ENCODE peak calls at places on chromosomes 2 and 18, in seven cellular contexts. A, S, Z, E, U, C and I are unnamed samples.

GRCh38 chr2:236512902-236513433 is 56.7 kb upstream of the ACKR3 start:
- DNase-seq in A (peak), S (peak), Z (peak), E (no peak), U (peak), C (peak), I (peak)

GRCh38 chr2:946073-947005 is 4.3 kb upstream of the SNTG2 start:
- DNase-seq in A (no peak), S (no peak), Z (no peak), E (no peak), U (no peak), C (no peak), I (no peak)

GRCh38 chr2:58906151-58906645 is 665.1 kb upstream of the FANCL start:
- DNase-seq in A (no peak), S (no peak), Z (no peak), E (no peak), U (no peak), C (no peak), I (no peak)

GRCh38 chr2:200042944-200043343 is 87.6 kb downstream of the MAIP1 start:
- DNase-seq in A (no peak), S (peak), Z (no peak), E (no peak), U (no peak), C (no peak), I (no peak)

GRCh38 chr18:34115409-34116081 is 109.2 kb downstream of the NOL4 start:
- DNase-seq in A (no peak), S (peak), Z (no peak), E (no peak), U (no peak), C (no peak), I (no peak)

GRCh38 chr2:8684885-8685696 is 3.2 kb downstream of the ID2 start:
- DNase-seq in A (no peak), S (peak), Z (no peak), E (peak), U (peak), C (peak), I (no peak)

GRCh38 chr2:227127236-227127635 is 36.8 kb downstream of the COL4A4 start:
- DNase-seq in A (no peak), S (no peak), Z (no peak), E (no peak), U (no peak), C (no peak), I (no peak)

GRCh38 chr2:217413193-217413592 is 553.3 kb upstream of the TNP1 start:
- DNase-seq in A (no peak), S (no peak), Z (no peak), E (no peak), U (no peak), C (no peak), I (no peak)

GRCh38 chr2:95074663-95075439 is 46.8 kb downstream of the MRPS5 start:
- DNase-seq in A (peak), S (no peak), Z (no peak), E (no peak), U (no peak), C (no peak), I (no peak)

GRCh38 chr2:191701696-191702095 is 23.8 kb downstream of the NABP1 start:
- DNase-seq in A (no peak), S (peak), Z (no peak), E (no peak), U (no peak), C (no peak), I (no peak)

GRCh38 chr2:237699870-237700582 is 72.6 kb downstream of the LRRFIP1 start:
- DNase-seq in A (no peak), S (no peak), Z (no peak), E (no peak), U (no peak), C (no peak), I (no peak)

GRCh38 chr2:48514591-48514990 is 15.4 kb upstream of the STON1 start:
- DNase-seq in A (no peak), S (peak), Z (no peak), E (no peak), U (no peak), C (no peak), I (no peak)

GRCh38 chr18:55003695-55004094 is 44.4 kb upstream of the CCDC68 start:
- DNase-seq in A (no peak), S (no peak), Z (no peak), E (no peak), U (no peak), C (no peak), I (no peak)

GRCh38 chr2:95272781-95273180 is 1.5 kb upstream of the PROM2 start:
- DNase-seq in A (no peak), S (no peak), Z (no peak), E (peak), U (no peak), C (no peak), I (no peak)

GRCh38 chr2:201116115-201116958 is at the start of gene CFLAR:
- DNase-seq in A (peak), S (peak), Z (peak), E (peak), U (peak), C (peak), I (peak)

GRCh38 chr2:69798466-69798908 is 31.0 kb upstream of the GMCL1 start:
- DNase-seq in A (no peak), S (peak), Z (peak), E (no peak), U (no peak), C (peak), I (no peak)

GRCh38 chr2:216857131-216857550 is 2.7 kb downstream of the TNP1 start:
- DNase-seq in A (no peak), S (peak), Z (no peak), E (no peak), U (no peak), C (no peak), I (no peak)

GRCh38 chr2:163800889-163801498 is 65.2 kb upstream of the FIGN start:
- DNase-seq in A (no peak), S (peak), Z (no peak), E (no peak), U (no peak), C (peak), I (no peak)

GRCh38 chr18:76259012-76259568 is 236.0 kb downstream of the ZNF516 start:
- DNase-seq in A (no peak), S (no peak), Z (no peak), E (no peak), U (no peak), C (no peak), I (no peak)

GRCh38 chr18:8754995-8755955 is 49.9 kb downstream of the MTCL1 start:
- DNase-seq in A (peak), S (peak), Z (no peak), E (no peak), U (no peak), C (no peak), I (no peak)

GRCh38 chr2:101150306-101151140 is 659 bp downstream of the TBC1D8 start:
- DNase-seq in A (peak), S (peak), Z (peak), E (peak), U (peak), C (peak), I (peak)

GRCh38 chr2:230472619-230473018 is 56.6 kb downstream of the SP100 start:
- DNase-seq in A (no peak), S (peak), Z (peak), E (no peak), U (no peak), C (no peak), I (no peak)

GRCh38 chr2:210895132-210895531 is 338.7 kb downstream of the CPS1 start:
- DNase-seq in A (no peak), S (no peak), Z (no peak), E (no peak), U (peak), C (peak), I (no peak)
- TF ChIP-seq CTCF in A (no peak), S (no peak), Z (no peak), E (no peak), U (no peak), C (no peak), I (no peak)

GRCh38 chr2:121241466-121241865 is 43.5 kb downstream of the TFCP2L1 start:
- DNase-seq in A (no peak), S (no peak), Z (no peak), E (no peak), U (no peak), C (no peak), I (no peak)

GRCh38 chr2:121239969-121240368 is 45.0 kb downstream of the TFCP2L1 start:
- DNase-seq in A (no peak), S (no peak), Z (no peak), E (no peak), U (no peak), C (no peak), I (no peak)

GRCh38 chr2:121238828-121239227 is 46.2 kb downstream of the TFCP2L1 start:
- DNase-seq in A (no peak), S (no peak), Z (no peak), E (peak), U (no peak), C (no peak), I (no peak)

GRCh38 chr2:121239471-121239870 is 45.5 kb downstream of the TFCP2L1 start:
- DNase-seq in A (no peak), S (no peak), Z (no peak), E (peak), U (no peak), C (no peak), I (no peak)

DNA sequence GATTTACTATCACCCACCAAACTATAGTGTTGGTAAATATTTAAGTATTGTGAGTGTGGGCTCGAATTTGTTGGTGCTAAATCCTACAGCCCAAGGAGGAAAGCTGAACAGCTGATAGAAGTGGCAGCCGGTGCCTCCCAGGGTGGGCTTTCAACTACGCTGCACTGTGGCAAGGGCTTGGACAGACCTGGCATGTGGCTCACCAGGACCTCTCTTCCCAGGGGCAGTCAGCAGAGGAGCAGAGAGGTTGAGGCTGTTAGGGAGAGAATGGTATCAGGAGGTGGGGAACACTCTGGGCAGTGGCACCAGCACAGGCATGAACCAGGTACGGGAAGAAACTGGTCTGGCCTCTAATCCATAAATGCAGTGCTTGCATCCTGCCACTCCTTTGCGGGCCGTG is 44.6 kb downstream of the TFCP2L1 start:
- DNase-seq in A (no peak), S (no peak), Z (no peak), E (peak), U (no peak), C (no peak), I (no peak)
- TF ChIP-seq CTCF in A (no peak), S (no peak), Z (no peak), E (no peak), U (no peak), C (no peak), I (no peak)

GRCh38 chr18:58581265-58581664 is 47.6 kb downstream of the ALPK2 start:
- DNase-seq in A (no peak), S (peak), Z (no peak), E (no peak), U (no peak), C (no peak), I (no peak)
- TF ChIP-seq CTCF in A (no peak), S (no peak), Z (no peak), E (no peak), U (no peak), C (no peak), I (no peak)

GRCh38 chr2:65553504-65554074 is 121.2 kb upstream of the SPRED2 start:
- DNase-seq in A (no peak), S (peak), Z (no peak), E (no peak), U (no peak), C (no peak), I (no peak)
- TF ChIP-seq CTCF in A (no peak), S (no peak), Z (no peak), E (no peak), U (no peak), C (peak), I (no peak)

DNA sequence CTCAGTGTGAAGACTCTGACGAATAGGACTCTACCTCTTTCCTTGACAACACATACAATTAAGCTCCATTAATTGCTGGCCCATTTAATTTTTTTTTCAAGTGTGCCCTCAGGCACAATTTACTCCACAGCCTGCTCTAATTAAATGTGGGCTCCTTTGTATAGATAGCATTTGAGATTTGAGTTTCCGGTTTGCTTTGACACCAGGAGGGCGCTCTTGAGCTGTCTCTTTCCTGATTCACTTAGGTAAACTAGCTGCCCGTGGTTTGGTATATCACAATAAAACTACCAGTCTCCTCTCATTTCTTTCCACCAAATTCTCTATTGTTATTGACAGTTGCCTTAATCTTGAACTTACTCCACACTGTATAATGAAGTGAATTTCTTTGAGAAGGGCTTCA is 666.0 kb downstream of the DSC3 start:
- DNase-seq in A (no peak), S (no peak), Z (no peak), E (no peak), U (no peak), C (no peak), I (no peak)
- TF ChIP-seq CTCF in A (no peak), S (no peak), Z (no peak), E (no peak), U (peak), C (no peak), I (peak)

DNA sequence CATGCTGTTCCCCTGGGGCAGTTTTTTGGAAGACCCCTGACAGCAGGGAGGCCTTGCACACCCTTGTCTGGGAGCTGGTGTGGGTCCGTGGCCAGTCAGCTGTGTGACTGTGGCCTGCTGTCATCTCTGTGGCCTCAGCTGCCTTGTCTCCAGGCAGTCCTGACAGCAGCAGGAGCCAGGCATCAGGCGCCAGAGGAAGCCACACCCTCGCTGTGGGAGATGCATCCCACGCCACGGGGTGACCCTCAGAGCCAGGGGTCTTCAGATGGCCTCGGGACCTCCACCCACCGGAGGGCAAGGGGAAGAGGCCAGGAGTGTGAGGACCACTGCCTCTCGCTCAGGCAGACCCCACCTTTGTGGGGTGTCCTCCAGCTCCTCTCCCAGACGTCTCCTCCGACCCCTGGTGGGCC is 5.0 kb downstream of the BOK start:
- DNase-seq in A (no peak), S (no peak), Z (no peak), E (peak), U (no peak), C (no peak), I (no peak)
- TF ChIP-seq CTCF in A (no peak), S (no peak), Z (no peak), E (no peak), U (no peak), C (no peak), I (no peak)